ENCODE peak calls at places on chromosomes 5 and 9, in four cellular contexts. L is IMR-90, F is K562, T is GM12878. O is an unnamed sample.

GRCh38 chr9:87890866-87891265 is 8.2 kb downstream of the SPATA31E1 start:
- DNase-seq in L (no peak), F (no peak), T (no peak), O (no peak)

GRCh38 chr5:65205016-65205415 is 276.7 kb downstream of the ADAMTS6 start:
- DNase-seq in L (peak; percentile 31), F (no peak), T (no peak), O (no peak)

GRCh38 chr5:16618138-16618897 is 1.5 kb upstream of the RETREG1 start:
- DNase-seq in L (no peak), F (no peak), T (no peak), O (no peak)

GRCh38 chr9:35611230-35611797 is 6.3 kb downstream of the TESK1 start:
- DNase-seq in L (peak; percentile 35), F (peak; percentile 35), T (no peak), O (peak; percentile 37)

GRCh38 chr5:68037541-68037940 is 178.0 kb upstream of the PIK3R1 start:
- DNase-seq in L (peak; percentile 5), F (no peak), T (no peak), O (no peak)

GRCh38 chr9:113614843-113615648 is 151.5 kb downstream of the RGS3 start:
- DNase-seq in L (peak; percentile 74), F (no peak), T (no peak), O (no peak)

GRCh38 chr5:59838067-59838466 is 55.5 kb downstream of the PDE4D start:
- DNase-seq in L (no peak), F (no peak), T (no peak), O (no peak)

GRCh38 chr9:16509946-16510504 is 360.4 kb downstream of the BNC2 start:
- DNase-seq in L (peak; percentile 81), F (no peak), T (no peak), O (peak; percentile 86)

GRCh38 chr5:19910131-19910530 is 77.9 kb downstream of the CDH18 start:
- DNase-seq in L (no peak), F (no peak), T (no peak), O (no peak)

GRCh38 chr5:181194489-181195248 is 10.3 kb downstream of the TRIM7 start:
- DNase-seq in L (no peak), F (peak; percentile 46), T (no peak), O (no peak)

GRCh38 chr5:160506006-160507004 is 84.7 kb downstream of the PTTG1 start:
- DNase-seq in L (peak; percentile 54), F (no peak), T (no peak), O (no peak)

GRCh38 chr5:40554794-40555193 is 124.9 kb upstream of the PTGER4 start:
- DNase-seq in L (no peak), F (no peak), T (no peak), O (no peak)

GRCh38 chr9:37325778-37326177 is 96.7 kb upstream of the GRHPR start:
- DNase-seq in L (peak; percentile 7), F (no peak), T (no peak), O (no peak)

GRCh38 chr9:125494555-125494920 is 212.5 kb downstream of the MAPKAP1 start:
- DNase-seq in L (peak; percentile 73), F (no peak), T (no peak), O (no peak)

GRCh38 chr5:113450366-113451328 is 15.9 kb upstream of the TSSK1B start:
- DNase-seq in L (peak; percentile 67), F (no peak), T (no peak), O (no peak)

GRCh38 chr9:94864862-94865435 is 138.4 kb downstream of the AOPEP start:
- DNase-seq in L (peak; percentile 6), F (no peak), T (no peak), O (peak; percentile 73)

GRCh38 chr5:431001-431710 is 11.8 kb upstream of the EXOC3 start:
- DNase-seq in L (peak; percentile 48), F (peak; percentile 80), T (no peak), O (peak; percentile 50)

GRCh38 chr5:505946-506555 is 18.2 kb downstream of the SLC9A3 start:
- DNase-seq in L (no peak), F (no peak), T (no peak), O (no peak)

GRCh38 chr5:139482050-139482889 is at the start of gene STING1:
- DNase-seq in L (peak; percentile 98), F (peak; percentile 75), T (peak; percentile 41), O (peak; percentile 90)

GRCh38 chr9:75451505-75451904 is 363.2 kb downstream of the OSTF1 start:
- DNase-seq in L (no peak), F (no peak), T (no peak), O (no peak)

GRCh38 chr9:110443146-110443877 is 105.6 kb upstream of the TXNDC8 start:
- DNase-seq in L (peak; percentile 84), F (no peak), T (no peak), O (no peak)

GRCh38 chr9:21565137-21565536 is 83.0 kb upstream of the IFNE start:
- DNase-seq in L (no peak), F (no peak), T (no peak), O (no peak)

GRCh38 chr5:62029303-62029702 is 276.7 kb upstream of the KIF2A start:
- DNase-seq in L (no peak), F (no peak), T (no peak), O (no peak)

GRCh38 chr5:141479776-141480175 is 4.0 kb downstream of the PCDHGC3 start:
- DNase-seq in L (peak; percentile 33), F (no peak), T (no peak), O (no peak)

GRCh38 chr9:77877976-77878375 is 153.6 kb downstream of the GNAQ start:
- DNase-seq in L (no peak), F (no peak), T (no peak), O (no peak)

GRCh38 chr9:137956039-137956438 is 78.5 kb downstream of the CACNA1B start:
- DNase-seq in L (no peak), F (no peak), T (no peak), O (no peak)

GRCh38 chr5:138655530-138656245 is 80.5 kb upstream of the HSPA9 start:
- DNase-seq in L (no peak), F (no peak), T (no peak), O (peak; percentile 67)

GRCh38 chr5:69494481-69494880 is 1.9 kb downstream of the OCLN start:
- DNase-seq in L (no peak), F (no peak), T (no peak), O (no peak)

GRCh38 chr9:111854799-111855198 is 41.8 kb upstream of the UGCG start:
- DNase-seq in L (peak; percentile 35), F (no peak), T (no peak), O (no peak)

GRCh38 chr9:111857555-111858211 is 38.9 kb upstream of the UGCG start:
- DNase-seq in L (no peak), F (no peak), T (no peak), O (no peak)

GRCh38 chr9:111863636-111864035 is 33.0 kb upstream of the UGCG start:
- DNase-seq in L (no peak), F (no peak), T (no peak), O (no peak)

DNA sequence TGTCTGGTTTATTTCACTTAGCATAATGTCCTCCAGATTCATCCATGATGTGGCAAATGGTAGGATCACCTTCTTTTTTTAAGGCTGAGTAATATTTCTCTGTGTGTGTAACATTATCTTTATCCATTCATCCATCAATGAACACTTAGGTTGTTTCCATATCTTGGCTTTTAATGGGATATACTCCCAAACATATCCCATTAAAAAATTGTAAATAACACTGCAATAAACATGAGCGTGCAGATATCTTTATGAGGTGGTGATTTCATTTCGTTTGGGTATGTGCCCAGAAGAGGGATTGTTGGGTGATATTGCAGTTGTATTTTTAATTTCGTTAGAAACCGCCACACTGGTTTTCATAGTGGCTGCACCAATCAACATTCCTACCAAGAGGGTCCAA is 36.2 kb upstream of the UGCG start:
- DNase-seq in L (no peak), F (no peak), T (no peak), O (no peak)
- TF ChIP-seq FOS in L (no peak), F (no peak), T (no peak), O (no peak)

GRCh38 chr5:169753795-169754194 is 116.7 kb downstream of the DOCK2 start:
- DNase-seq in L (peak; percentile 75), F (no peak), T (no peak), O (no peak)

GRCh38 chr5:169754737-169755136 is 117.7 kb downstream of the DOCK2 start:
- DNase-seq in L (no peak), F (no peak), T (no peak), O (no peak)

GRCh38 chr5:169749295-169749694 is 112.2 kb downstream of the DOCK2 start:
- DNase-seq in L (no peak), F (no peak), T (no peak), O (no peak)

GRCh38 chr5:169748189-169748588 is 111.1 kb downstream of the DOCK2 start:
- DNase-seq in L (no peak), F (no peak), T (no peak), O (no peak)

DNA sequence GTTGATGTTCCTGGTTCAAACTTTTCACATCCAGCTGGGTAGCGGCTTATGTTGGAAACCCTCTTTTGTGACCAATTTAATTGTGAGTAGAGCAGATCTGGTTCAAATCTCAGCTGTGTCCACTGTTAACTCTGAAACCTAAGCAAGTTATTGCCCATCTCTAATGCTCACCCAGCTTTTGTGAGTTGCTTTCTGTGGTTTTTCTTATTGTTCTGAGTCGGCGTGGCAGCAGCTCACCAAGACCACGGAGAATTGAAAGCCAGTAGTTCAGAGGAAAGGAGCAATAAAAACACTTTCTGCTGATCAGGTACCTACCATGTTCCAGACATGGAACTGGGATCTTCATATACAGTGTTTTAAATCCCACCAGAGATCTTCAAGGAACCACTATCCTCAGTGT is 114.4 kb downstream of the DOCK2 start:
- DNase-seq in L (no peak), F (no peak), T (no peak), O (no peak)
- H3K27ac ChIP-seq in L (no peak overlapping the region), F (no peak overlapping the region), T (no peak overlapping the region), O (no peak overlapping the region)

DNA sequence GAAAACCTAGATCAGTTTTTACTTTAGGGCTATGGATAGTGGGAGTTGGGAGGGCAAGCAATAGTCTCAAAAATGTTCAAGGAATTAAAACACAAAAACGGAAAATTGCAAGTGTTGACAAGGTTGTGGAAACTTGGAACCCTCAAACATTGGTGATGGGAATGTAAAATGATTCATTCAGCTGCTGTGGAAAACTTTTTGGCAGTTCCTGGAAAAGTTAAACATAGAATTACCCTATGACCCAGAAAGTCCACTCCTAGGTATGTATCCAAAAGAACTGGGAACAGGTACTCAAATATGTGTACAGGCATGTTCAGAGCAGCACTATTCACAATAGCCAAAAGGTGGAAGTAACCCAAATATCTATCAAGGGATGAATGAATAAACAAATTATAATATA is 1.2 kb upstream of the MSANTD3 start:
- DNase-seq in L (no peak), F (no peak), T (no peak), O (no peak)
- TF ChIP-seq FOS in L (no peak), F (no peak), T (no peak), O (no peak)

GRCh38 chr9:18480649-18481048 is 6.7 kb downstream of the ADAMTSL1 start:
- DNase-seq in L (peak; percentile 54), F (no peak), T (no peak), O (no peak)

GRCh38 chr9:18477719-18478118 is 3.8 kb downstream of the ADAMTSL1 start:
- DNase-seq in L (no peak), F (no peak), T (no peak), O (no peak)

GRCh38 chr9:18477121-18477705 is 3.3 kb downstream of the ADAMTSL1 start:
- DNase-seq in L (no peak), F (no peak), T (no peak), O (no peak)

GRCh38 chr9:18478517-18479361 is 4.8 kb downstream of the ADAMTSL1 start:
- DNase-seq in L (peak; percentile 70), F (no peak), T (no peak), O (no peak)

DNA sequence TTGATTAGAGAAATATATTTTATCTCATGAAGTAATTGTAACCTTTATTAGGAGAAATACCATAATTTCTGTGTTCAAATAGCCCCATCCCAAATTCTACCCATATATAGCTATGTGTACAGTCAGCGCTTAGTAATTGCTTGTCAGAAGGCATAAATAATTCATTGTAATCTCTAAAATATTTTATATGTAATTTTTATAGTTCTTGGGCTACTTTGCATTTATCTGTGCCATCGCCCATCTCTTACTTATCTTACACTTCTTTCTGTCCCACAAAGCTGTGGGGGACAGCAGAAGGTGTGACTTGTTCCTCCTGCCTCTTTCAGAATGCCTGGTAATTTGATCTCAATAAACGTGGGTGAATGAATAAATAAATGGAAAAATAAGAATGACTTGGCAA is 5.5 kb downstream of the ADAMTSL1 start:
- DNase-seq in L (no peak), F (no peak), T (no peak), O (no peak)
- H3K27ac ChIP-seq in L (no peak overlapping the region), F (no peak overlapping the region), T (no peak overlapping the region), O (no peak overlapping the region)